ENCODE peak calls at places on chromosomes 13 and 19, in five cellular contexts. One of them, this sample, is unnamed.

GRCh38 chr19:45615795-45616708 is 14.0 kb upstream of the GPR4 start:
- DNase-seq in A673: peak; percentile 94
- DNase-seq in GM23248: peak; percentile 94
- DNase-seq in fibroblast of lung: peak; percentile 80
- DNase-seq in PC-9: peak; percentile 80
- DNase-seq in this sample: peak; percentile 53

GRCh38 chr13:111972261-111972780 is 94.6 kb upstream of the SOX1 start:
- DNase-seq in A673: no peak
- DNase-seq in PC-9: no peak
- DNase-seq in GM23248: no peak
- DNase-seq in fibroblast of lung: no peak
- DNase-seq in this sample: no peak

GRCh38 chr19:35084078-35084762 is 31.4 kb upstream of the FXYD3 start:
- DNase-seq in fibroblast of lung: no peak
- DNase-seq in A673: no peak
- DNase-seq in PC-9: no peak
- DNase-seq in GM23248: no peak
- DNase-seq in this sample: no peak

GRCh38 chr13:26964278-26965057 is 203.9 kb upstream of the GPR12 start:
- DNase-seq in fibroblast of lung: no peak
- DNase-seq in A673: peak; percentile 52
- DNase-seq in GM23248: peak; percentile 14
- DNase-seq in PC-9: no peak
- DNase-seq in this sample: no peak

GRCh38 chr13:94849254-94849653 is 136.9 kb upstream of the SOX21 start:
- DNase-seq in PC-9: no peak
- DNase-seq in A673: no peak
- DNase-seq in fibroblast of lung: no peak
- DNase-seq in GM23248: no peak
- DNase-seq in this sample: no peak

GRCh38 chr13:19940106-19940505 is 18.4 kb upstream of the ZMYM2 start:
- DNase-seq in PC-9: no peak
- DNase-seq in fibroblast of lung: no peak
- DNase-seq in A673: no peak
- DNase-seq in GM23248: no peak
- DNase-seq in this sample: no peak

GRCh38 chr19:15466851-15467733 is 2.7 kb upstream of the RASAL3 start:
- DNase-seq in A673: peak; percentile 72
- DNase-seq in PC-9: peak; percentile 80
- DNase-seq in fibroblast of lung: no peak
- DNase-seq in GM23248: peak; percentile 33
- DNase-seq in this sample: no peak

GRCh38 chr13:26616126-26616525 is 58.6 kb downstream of the WASF3 start:
- DNase-seq in GM23248: peak; percentile 90
- DNase-seq in A673: no peak
- DNase-seq in fibroblast of lung: peak; percentile 21
- DNase-seq in PC-9: no peak
- DNase-seq in this sample: peak; percentile 19

GRCh38 chr19:917323-918151 is at the start of gene KISS1R:
- DNase-seq in fibroblast of lung: no peak
- DNase-seq in A673: peak; percentile 50
- DNase-seq in PC-9: no peak
- DNase-seq in GM23248: peak; percentile 54
- DNase-seq in this sample: no peak

GRCh38 chr13:104416973-104417372 is 1350.8 kb upstream of the SLC10A2 start:
- DNase-seq in PC-9: no peak
- DNase-seq in GM23248: no peak
- DNase-seq in fibroblast of lung: no peak
- DNase-seq in A673: no peak
- DNase-seq in this sample: no peak

GRCh38 chr13:76225815-76226489 is 589.8 kb downstream of the LMO7 start:
- DNase-seq in A673: no peak
- DNase-seq in GM23248: no peak
- DNase-seq in fibroblast of lung: peak; percentile 82
- DNase-seq in PC-9: no peak
- DNase-seq in this sample: no peak

GRCh38 chr13:38415233-38415632 is 65.6 kb downstream of the UFM1 start:
- DNase-seq in PC-9: no peak
- DNase-seq in fibroblast of lung: no peak
- DNase-seq in A673: no peak
- DNase-seq in GM23248: no peak
- DNase-seq in this sample: no peak

GRCh38 chr13:45879666-45880065 is 28.1 kb upstream of the SIAH3 start:
- DNase-seq in fibroblast of lung: no peak
- DNase-seq in A673: no peak
- DNase-seq in GM23248: no peak
- DNase-seq in PC-9: no peak
- DNase-seq in this sample: no peak

GRCh38 chr19:3982701-3983541 is 2.3 kb downstream of the EEF2 start:
- DNase-seq in GM23248: peak; percentile 89
- DNase-seq in fibroblast of lung: peak; percentile 55
- DNase-seq in PC-9: no peak
- DNase-seq in A673: no peak
- DNase-seq in this sample: peak; percentile 84

GRCh38 chr19:18456279-18456678 is 18.3 kb upstream of the ISYNA1 start:
- DNase-seq in GM23248: no peak
- DNase-seq in A673: no peak
- DNase-seq in PC-9: no peak
- DNase-seq in fibroblast of lung: no peak
- DNase-seq in this sample: no peak

GRCh38 chr13:113408562-113408961 is 44.6 kb upstream of the GRTP1 start:
- DNase-seq in GM23248: no peak
- DNase-seq in PC-9: no peak
- DNase-seq in fibroblast of lung: no peak
- DNase-seq in A673: no peak
- DNase-seq in this sample: no peak

GRCh38 chr13:79311456-79311855 is 94.6 kb downstream of the RBM26 start:
- DNase-seq in fibroblast of lung: peak; percentile 63
- DNase-seq in GM23248: peak; percentile 6
- DNase-seq in A673: no peak
- DNase-seq in PC-9: no peak
- DNase-seq in this sample: no peak

GRCh38 chr13:61954092-61954491 is 538.4 kb upstream of the PCDH20 start:
- DNase-seq in GM23248: peak; percentile 1
- DNase-seq in fibroblast of lung: peak; percentile 61
- DNase-seq in PC-9: no peak
- DNase-seq in A673: peak; percentile 67
- DNase-seq in this sample: no peak

GRCh38 chr13:65461590-65461989 is 1768.5 kb downstream of the PCDH9 start:
- DNase-seq in A673: no peak
- DNase-seq in PC-9: no peak
- DNase-seq in GM23248: no peak
- DNase-seq in fibroblast of lung: peak; percentile 94
- DNase-seq in this sample: no peak

GRCh38 chr13:29785978-29786377 is 64.4 kb downstream of the UBL3 start:
- DNase-seq in GM23248: no peak
- DNase-seq in fibroblast of lung: no peak
- DNase-seq in PC-9: no peak
- DNase-seq in A673: no peak
- DNase-seq in this sample: no peak

GRCh38 chr19:55667958-55668357 is 7.1 kb upstream of the EPN1 start:
- DNase-seq in GM23248: no peak
- DNase-seq in PC-9: peak; percentile 85
- DNase-seq in A673: no peak
- DNase-seq in fibroblast of lung: no peak
- DNase-seq in this sample: no peak

GRCh38 chr19:18446811-18447359 is 9.0 kb upstream of the ISYNA1 start:
- DNase-seq in GM23248: no peak
- DNase-seq in A673: no peak
- DNase-seq in fibroblast of lung: no peak
- DNase-seq in PC-9: peak; percentile 82
- DNase-seq in this sample: no peak

GRCh38 chr13:96428904-96429303 is 339.0 kb downstream of the HS6ST3 start:
- DNase-seq in A673: no peak
- DNase-seq in GM23248: no peak
- DNase-seq in fibroblast of lung: no peak
- DNase-seq in PC-9: no peak
- DNase-seq in this sample: no peak

GRCh38 chr13:98664924-98665637 is 87.4 kb downstream of the SLC15A1 start:
- DNase-seq in GM23248: peak; percentile 19
- DNase-seq in PC-9: peak; percentile 80
- DNase-seq in fibroblast of lung: no peak
- DNase-seq in A673: no peak
- DNase-seq in this sample: no peak

GRCh38 chr13:105202384-105202783 is 1333.1 kb downstream of the EFNB2 start:
- DNase-seq in A673: peak; percentile 28
- DNase-seq in PC-9: no peak
- DNase-seq in GM23248: no peak
- DNase-seq in fibroblast of lung: peak; percentile 60
- DNase-seq in this sample: no peak

GRCh38 chr13:72166102-72166660 is 299.2 kb upstream of the DACH1 start:
- DNase-seq in GM23248: no peak
- DNase-seq in fibroblast of lung: no peak
- DNase-seq in A673: no peak
- DNase-seq in PC-9: no peak
- DNase-seq in this sample: no peak

GRCh38 chr13:35964764-35965163 is 166.4 kb downstream of the DCLK1 start:
- DNase-seq in GM23248: no peak
- DNase-seq in fibroblast of lung: peak; percentile 95
- DNase-seq in PC-9: no peak
- DNase-seq in A673: peak; percentile 22
- DNase-seq in this sample: no peak

GRCh38 chr13:30224732-30225131 is 82.6 kb downstream of the KATNAL1 start:
- DNase-seq in A673: no peak
- DNase-seq in fibroblast of lung: no peak
- DNase-seq in GM23248: peak; percentile 49
- DNase-seq in PC-9: no peak
- DNase-seq in this sample: peak; percentile 17

GRCh38 chr13:113093580-113094409 is 11.8 kb upstream of the F7 start:
- DNase-seq in fibroblast of lung: no peak
- DNase-seq in PC-9: no peak
- DNase-seq in GM23248: no peak
- DNase-seq in A673: no peak
- DNase-seq in this sample: no peak

GRCh38 chr19:41886761-41887710 is 4.1 kb downstream of the ARHGEF1 start:
- DNase-seq in A673: peak; percentile 75
- DNase-seq in fibroblast of lung: no peak
- DNase-seq in GM23248: no peak
- DNase-seq in PC-9: no peak
- DNase-seq in this sample: no peak

GRCh38 chr13:98622926-98623325 is 46.0 kb upstream of the STK24 start:
- DNase-seq in PC-9: no peak
- DNase-seq in A673: peak; percentile 13
- DNase-seq in fibroblast of lung: no peak
- DNase-seq in GM23248: no peak
- DNase-seq in this sample: no peak

GRCh38 chr13:96141032-96141431 is 51.1 kb downstream of the HS6ST3 start:
- DNase-seq in fibroblast of lung: peak; percentile 41
- DNase-seq in GM23248: peak; percentile 50
- DNase-seq in A673: peak; percentile 15
- DNase-seq in PC-9: peak; percentile 40
- DNase-seq in this sample: no peak

GRCh38 chr13:103539265-103539664 is 473.0 kb upstream of the SLC10A2 start:
- DNase-seq in A673: no peak
- DNase-seq in fibroblast of lung: no peak
- DNase-seq in PC-9: no peak
- DNase-seq in GM23248: no peak
- DNase-seq in this sample: no peak

GRCh38 chr13:31755211-31755610 is 15.9 kb downstream of the RXFP2 start:
- DNase-seq in A673: no peak
- DNase-seq in fibroblast of lung: no peak
- DNase-seq in PC-9: no peak
- DNase-seq in GM23248: no peak
- DNase-seq in this sample: no peak

GRCh38 chr13:87376081-87376480 is 295.1 kb upstream of the SLITRK5 start:
- DNase-seq in GM23248: no peak
- DNase-seq in A673: peak; percentile 6
- DNase-seq in PC-9: peak; percentile 37
- DNase-seq in fibroblast of lung: no peak
- DNase-seq in this sample: no peak

GRCh38 chr19:6803036-6803404 is 30.5 kb downstream of the VAV1 start:
- DNase-seq in A673: peak; percentile 21
- DNase-seq in PC-9: no peak
- DNase-seq in GM23248: no peak
- DNase-seq in fibroblast of lung: no peak
- DNase-seq in this sample: no peak

GRCh38 chr19:29004796-29005195 is 208.2 kb downstream of the UQCRFS1 start:
- DNase-seq in fibroblast of lung: no peak
- DNase-seq in GM23248: no peak
- DNase-seq in A673: no peak
- DNase-seq in PC-9: no peak
- DNase-seq in this sample: no peak

GRCh38 chr19:29002336-29002735 is 210.6 kb downstream of the UQCRFS1 start:
- DNase-seq in A673: no peak
- DNase-seq in PC-9: no peak
- DNase-seq in GM23248: no peak
- DNase-seq in fibroblast of lung: no peak
- DNase-seq in this sample: no peak

GRCh38 chr19:29003641-29004409 is 209.1 kb downstream of the UQCRFS1 start:
- DNase-seq in PC-9: no peak
- DNase-seq in A673: no peak
- DNase-seq in fibroblast of lung: no peak
- DNase-seq in GM23248: no peak
- DNase-seq in this sample: no peak

GRCh38 chr19:29010276-29010675 is 202.7 kb downstream of the UQCRFS1 start:
- DNase-seq in A673: no peak
- DNase-seq in GM23248: no peak
- DNase-seq in PC-9: no peak
- DNase-seq in fibroblast of lung: no peak
- DNase-seq in this sample: no peak

GRCh38 chr19:29006057-29006735 is 206.8 kb downstream of the UQCRFS1 start:
- DNase-seq in PC-9: no peak
- DNase-seq in A673: no peak
- DNase-seq in GM23248: peak; percentile 47
- DNase-seq in fibroblast of lung: no peak
- DNase-seq in this sample: no peak
- H3K9me3 ChIP-seq in PC-9: no peaks in the 10 kb centered on the region
- H3K9me3 ChIP-seq in A673: peaks cover 31% of the 10 kb centered on the region
- H3K9me3 ChIP-seq in GM23248: no peaks in the 10 kb centered on the region
- H3K9me3 ChIP-seq in fibroblast of lung: no peaks in the 10 kb centered on the region
- H3K9me3 ChIP-seq in this sample: peaks cover 1% of the 10 kb centered on the region

GRCh38 chr19:10644351-10645007 is 9.7 kb upstream of the ILF3 start:
- DNase-seq in GM23248: peak; percentile 88
- DNase-seq in PC-9: peak; percentile 73
- DNase-seq in A673: peak; percentile 89
- DNase-seq in fibroblast of lung: peak; percentile 72
- DNase-seq in this sample: no peak
- H3K27ac ChIP-seq in GM23248: no peak overlapping the region
- H3K27ac ChIP-seq in PC-9: no peak overlapping the region
- H3K27ac ChIP-seq in A673: peak overlapping the region; percentile 72
- H3K27ac ChIP-seq in fibroblast of lung: no peak overlapping the region
- H3K27ac ChIP-seq in this sample: peak overlapping the region; percentile 49

GRCh38 chr13:67619987-67620386 is 389.9 kb upstream of the PCDH9 start:
- DNase-seq in A673: peak; percentile 53
- DNase-seq in GM23248: no peak
- DNase-seq in fibroblast of lung: peak; percentile 67
- DNase-seq in PC-9: no peak
- DNase-seq in this sample: no peak
- TF ChIP-seq EZH2 in A673: no peak
- TF ChIP-seq EZH2 in GM23248: no peak
- TF ChIP-seq EZH2 in fibroblast of lung: no peak
- TF ChIP-seq EZH2 in PC-9: no peak
- TF ChIP-seq EZH2 in this sample: no peak

GRCh38 chr19:37551123-37551993 is 43.2 kb downstream of the ZNF571 start:
- DNase-seq in GM23248: peak; percentile 75
- DNase-seq in fibroblast of lung: peak; percentile 81
- DNase-seq in A673: peak; percentile 69
- DNase-seq in PC-9: no peak
- DNase-seq in this sample: no peak
- H3K9me3 ChIP-seq in GM23248: peaks cover 10% of the 10 kb centered on the region
- H3K9me3 ChIP-seq in fibroblast of lung: no peaks in the 10 kb centered on the region
- H3K9me3 ChIP-seq in A673: peaks cover 58% of the 10 kb centered on the region
- H3K9me3 ChIP-seq in PC-9: peaks cover 12% of the 10 kb centered on the region
- H3K9me3 ChIP-seq in this sample: peaks cover 23% of the 10 kb centered on the region

This sample was measured in keratinocyte.